ENCODE peak calls at places on chromosomes 16 and 17, in eight cellular contexts. One of them, this sample, is unnamed.

GRCh38 chr16:66520406-66521194 is 29.3 kb downstream of the TK2 start:
- DNase-seq in HL-60: peak
- DNase-seq in K562: no peak
- DNase-seq in SK-N-SH: no peak
- DNase-seq in HCT116: no peak
- DNase-seq in A549: no peak
- DNase-seq in GM12878: no peak
- DNase-seq in HepG2: no peak
- DNase-seq in this sample: no peak

GRCh38 chr16:53147500-53148065 is 92.8 kb downstream of the CHD9 start:
- DNase-seq in HepG2: no peak
- DNase-seq in HL-60: no peak
- DNase-seq in A549: no peak
- DNase-seq in GM12878: no peak
- DNase-seq in SK-N-SH: no peak
- DNase-seq in HCT116: no peak
- DNase-seq in K562: no peak
- DNase-seq in this sample: no peak

GRCh38 chr16:84568066-84568465 is 49.8 kb downstream of the COTL1 start:
- DNase-seq in A549: no peak
- DNase-seq in HCT116: no peak
- DNase-seq in HepG2: no peak
- DNase-seq in SK-N-SH: no peak
- DNase-seq in GM12878: no peak
- DNase-seq in HL-60: no peak
- DNase-seq in K562: no peak
- DNase-seq in this sample: no peak

GRCh38 chr16:87835882-87836331 is 33.4 kb downstream of the SLC7A5 start:
- DNase-seq in HL-60: no peak
- DNase-seq in HCT116: no peak
- DNase-seq in A549: no peak
- DNase-seq in SK-N-SH: no peak
- DNase-seq in K562: no peak
- DNase-seq in GM12878: no peak
- DNase-seq in HepG2: no peak
- DNase-seq in this sample: no peak

GRCh38 chr17:16872836-16873653 is 98.9 kb downstream of the TNFRSF13B start:
- DNase-seq in HL-60: peak
- DNase-seq in K562: peak
- DNase-seq in HCT116: peak
- DNase-seq in A549: peak
- DNase-seq in HepG2: no peak
- DNase-seq in GM12878: no peak
- DNase-seq in SK-N-SH: peak
- DNase-seq in this sample: peak

GRCh38 chr17:7707446-7707845 is 2.4 kb downstream of the EFNB3 start:
- DNase-seq in GM12878: no peak
- DNase-seq in SK-N-SH: peak
- DNase-seq in K562: no peak
- DNase-seq in HL-60: no peak
- DNase-seq in A549: no peak
- DNase-seq in HCT116: no peak
- DNase-seq in HepG2: no peak
- DNase-seq in this sample: peak

GRCh38 chr17:72600934-72601333 is 480.1 kb downstream of the SOX9 start:
- DNase-seq in GM12878: no peak
- DNase-seq in HepG2: no peak
- DNase-seq in K562: no peak
- DNase-seq in HCT116: no peak
- DNase-seq in SK-N-SH: no peak
- DNase-seq in HL-60: no peak
- DNase-seq in A549: no peak
- DNase-seq in this sample: no peak

GRCh38 chr17:32111141-32111771 is 31.0 kb upstream of the RHOT1 start:
- DNase-seq in GM12878: no peak
- DNase-seq in HepG2: peak
- DNase-seq in HL-60: peak
- DNase-seq in A549: no peak
- DNase-seq in HCT116: no peak
- DNase-seq in SK-N-SH: peak
- DNase-seq in K562: peak
- DNase-seq in this sample: peak

GRCh38 chr16:8854298-8854948 is 14.4 kb downstream of the CARHSP1 start:
- DNase-seq in GM12878: no peak
- DNase-seq in HCT116: no peak
- DNase-seq in A549: no peak
- DNase-seq in HL-60: no peak
- DNase-seq in SK-N-SH: no peak
- DNase-seq in K562: no peak
- DNase-seq in HepG2: no peak
- DNase-seq in this sample: no peak

GRCh38 chr16:81530296-81530721 is 85.7 kb downstream of the CMIP start:
- DNase-seq in HL-60: no peak
- DNase-seq in HCT116: no peak
- DNase-seq in GM12878: no peak
- DNase-seq in HepG2: no peak
- DNase-seq in K562: no peak
- DNase-seq in A549: no peak
- DNase-seq in SK-N-SH: no peak
- DNase-seq in this sample: no peak

GRCh38 chr16:85396879-85397871 is 215.9 kb upstream of the GSE1 start:
- DNase-seq in SK-N-SH: no peak
- DNase-seq in GM12878: no peak
- DNase-seq in HepG2: peak
- DNase-seq in HCT116: no peak
- DNase-seq in K562: peak
- DNase-seq in A549: no peak
- DNase-seq in HL-60: no peak
- DNase-seq in this sample: peak

GRCh38 chr17:35788504-35788998 is 6.9 kb downstream of the MMP28 start:
- DNase-seq in K562: no peak
- DNase-seq in A549: peak
- DNase-seq in HCT116: no peak
- DNase-seq in GM12878: no peak
- DNase-seq in SK-N-SH: peak
- DNase-seq in HL-60: no peak
- DNase-seq in HepG2: no peak
- DNase-seq in this sample: no peak

GRCh38 chr16:8241408-8241807 is 348.9 kb downstream of the TMEM114 start:
- DNase-seq in K562: no peak
- DNase-seq in SK-N-SH: no peak
- DNase-seq in HCT116: no peak
- DNase-seq in A549: no peak
- DNase-seq in HepG2: no peak
- DNase-seq in GM12878: no peak
- DNase-seq in HL-60: no peak
- DNase-seq in this sample: no peak

GRCh38 chr16:82720414-82720813 is 93.6 kb downstream of the CDH13 start:
- DNase-seq in HepG2: no peak
- DNase-seq in HCT116: no peak
- DNase-seq in GM12878: no peak
- DNase-seq in A549: no peak
- DNase-seq in SK-N-SH: no peak
- DNase-seq in HL-60: no peak
- DNase-seq in K562: no peak
- DNase-seq in this sample: no peak

GRCh38 chr16:49581630-49582298 is 208.2 kb downstream of the C16orf78 start:
- DNase-seq in K562: no peak
- DNase-seq in GM12878: no peak
- DNase-seq in HL-60: no peak
- DNase-seq in HepG2: no peak
- DNase-seq in SK-N-SH: peak
- DNase-seq in A549: no peak
- DNase-seq in HCT116: no peak
- DNase-seq in this sample: no peak

GRCh38 chr17:36931697-36932382 is 5.4 kb upstream of the LHX1 start:
- DNase-seq in K562: no peak
- DNase-seq in A549: no peak
- DNase-seq in HL-60: no peak
- DNase-seq in SK-N-SH: peak
- DNase-seq in HCT116: no peak
- DNase-seq in GM12878: no peak
- DNase-seq in HepG2: no peak
- DNase-seq in this sample: no peak

GRCh38 chr17:75271955-75272847 is 1.2 kb upstream of the MIF4GD start:
- DNase-seq in A549: no peak
- DNase-seq in HCT116: no peak
- DNase-seq in K562: no peak
- DNase-seq in HepG2: no peak
- DNase-seq in HL-60: peak
- DNase-seq in SK-N-SH: peak
- DNase-seq in GM12878: no peak
- DNase-seq in this sample: no peak
- TF ChIP-seq REST in A549: no peak
- TF ChIP-seq REST in HCT116: no peak
- TF ChIP-seq REST in K562: no peak
- TF ChIP-seq REST in HepG2: no peak
- TF ChIP-seq REST in HL-60: no peak
- TF ChIP-seq REST in SK-N-SH: no peak
- TF ChIP-seq REST in GM12878: no peak
- TF ChIP-seq REST in this sample: no peak

GRCh38 chr16:628321-629061 is 2.3 kb upstream of the WFIKKN1 start:
- DNase-seq in SK-N-SH: no peak
- DNase-seq in HL-60: no peak
- DNase-seq in GM12878: no peak
- DNase-seq in A549: no peak
- DNase-seq in HepG2: no peak
- DNase-seq in K562: no peak
- DNase-seq in HCT116: no peak
- DNase-seq in this sample: no peak

GRCh38 chr16:630815-631405 is at the start of gene WFIKKN1:
- DNase-seq in K562: peak
- DNase-seq in GM12878: no peak
- DNase-seq in HepG2: peak
- DNase-seq in SK-N-SH: peak
- DNase-seq in HL-60: no peak
- DNase-seq in A549: no peak
- DNase-seq in HCT116: no peak
- DNase-seq in this sample: peak

GRCh38 chr16:627458-628239 is 3.1 kb upstream of the WFIKKN1 start:
- DNase-seq in GM12878: no peak
- DNase-seq in A549: no peak
- DNase-seq in HepG2: no peak
- DNase-seq in HL-60: no peak
- DNase-seq in HCT116: no peak
- DNase-seq in K562: no peak
- DNase-seq in SK-N-SH: no peak
- DNase-seq in this sample: no peak

GRCh38 chr16:630024-630814 is 566 bp upstream of the WFIKKN1 start:
- DNase-seq in HepG2: no peak
- DNase-seq in HL-60: no peak
- DNase-seq in A549: no peak
- DNase-seq in K562: no peak
- DNase-seq in GM12878: no peak
- DNase-seq in SK-N-SH: no peak
- DNase-seq in HCT116: no peak
- DNase-seq in this sample: no peak

GRCh38 chr16:629289-630023 is 1.3 kb upstream of the WFIKKN1 start:
- DNase-seq in HCT116: no peak
- DNase-seq in A549: no peak
- DNase-seq in K562: peak
- DNase-seq in HepG2: peak
- DNase-seq in GM12878: no peak
- DNase-seq in HL-60: no peak
- DNase-seq in SK-N-SH: peak
- DNase-seq in this sample: no peak
- TF ChIP-seq REST in HCT116: no peak
- TF ChIP-seq REST in A549: no peak
- TF ChIP-seq REST in K562: no peak
- TF ChIP-seq REST in HepG2: no peak
- TF ChIP-seq REST in GM12878: no peak
- TF ChIP-seq REST in HL-60: no peak
- TF ChIP-seq REST in SK-N-SH: no peak
- TF ChIP-seq REST in this sample: no peak

DNA sequence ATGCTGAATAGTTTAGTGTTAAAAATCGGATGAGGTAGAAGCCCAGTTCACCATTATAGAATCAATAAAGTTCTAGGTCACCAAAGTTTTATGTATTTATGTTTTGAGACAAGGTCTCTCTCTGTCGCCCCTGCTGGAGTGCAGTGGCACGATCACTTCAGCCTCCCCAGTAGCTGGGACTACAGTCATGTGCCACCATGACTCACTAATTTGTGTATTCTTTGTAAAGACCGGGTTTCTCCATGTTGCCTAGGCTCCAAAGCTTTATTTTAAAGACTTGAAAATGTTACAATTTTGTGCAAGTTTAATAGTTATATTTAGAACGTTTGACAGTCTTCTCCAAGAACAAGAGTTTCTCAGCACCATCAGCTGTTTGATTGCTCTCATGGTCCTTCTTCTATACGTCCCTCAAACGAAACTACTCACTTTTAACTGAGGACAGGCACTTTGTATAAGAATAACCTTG is 32.1 kb downstream of the NDE1 start:
- DNase-seq in SK-N-SH: no peak
- DNase-seq in HL-60: peak
- DNase-seq in A549: peak
- DNase-seq in HepG2: peak
- DNase-seq in K562: peak
- DNase-seq in GM12878: no peak
- DNase-seq in HCT116: peak
- DNase-seq in this sample: peak
- TF ChIP-seq REST in SK-N-SH: no peak
- TF ChIP-seq REST in HL-60: no peak
- TF ChIP-seq REST in A549: no peak
- TF ChIP-seq REST in HepG2: no peak
- TF ChIP-seq REST in K562: no peak
- TF ChIP-seq REST in GM12878: no peak
- TF ChIP-seq REST in HCT116: no peak
- TF ChIP-seq REST in this sample: no peak

GRCh38 chr17:28714281-28714680 is 2.6 kb upstream of the PROCA1 start:
- DNase-seq in A549: no peak
- DNase-seq in HepG2: no peak
- DNase-seq in SK-N-SH: no peak
- DNase-seq in HCT116: no peak
- DNase-seq in HL-60: no peak
- DNase-seq in GM12878: no peak
- DNase-seq in K562: no peak
- DNase-seq in this sample: no peak

GRCh38 chr17:28711723-28712036 is at the start of gene PROCA1:
- DNase-seq in HCT116: no peak
- DNase-seq in K562: peak
- DNase-seq in HL-60: no peak
- DNase-seq in A549: no peak
- DNase-seq in GM12878: no peak
- DNase-seq in SK-N-SH: no peak
- DNase-seq in HepG2: no peak
- DNase-seq in this sample: peak

GRCh38 chr17:28710948-28711722 is 553 bp downstream of the PROCA1 start:
- DNase-seq in HepG2: peak
- DNase-seq in HL-60: peak
- DNase-seq in K562: peak
- DNase-seq in GM12878: peak
- DNase-seq in HCT116: peak
- DNase-seq in A549: peak
- DNase-seq in SK-N-SH: peak
- DNase-seq in this sample: peak

GRCh38 chr17:28712705-28713415 is 1.2 kb upstream of the PROCA1 start:
- DNase-seq in HL-60: no peak
- DNase-seq in HCT116: no peak
- DNase-seq in HepG2: no peak
- DNase-seq in SK-N-SH: no peak
- DNase-seq in GM12878: no peak
- DNase-seq in A549: no peak
- DNase-seq in K562: no peak
- DNase-seq in this sample: no peak

GRCh38 chr17:28712037-28712704 is 483 bp upstream of the PROCA1 start:
- DNase-seq in A549: no peak
- DNase-seq in SK-N-SH: no peak
- DNase-seq in K562: peak
- DNase-seq in GM12878: no peak
- DNase-seq in HCT116: no peak
- DNase-seq in HL-60: peak
- DNase-seq in HepG2: no peak
- DNase-seq in this sample: peak
- TF ChIP-seq REST in A549: no peak
- TF ChIP-seq REST in SK-N-SH: no peak
- TF ChIP-seq REST in K562: no peak
- TF ChIP-seq REST in GM12878: no peak
- TF ChIP-seq REST in HCT116: no peak
- TF ChIP-seq REST in HL-60: no peak
- TF ChIP-seq REST in HepG2: no peak
- TF ChIP-seq REST in this sample: no peak

This sample was measured in GM23338.